ENCODE peak calls at places on chromosomes 12 and 14, in four cellular contexts. N is A549, E is GM12878, H is K562. M is an unnamed sample.

GRCh38 chr14:101934751-101935150 is 29.6 kb upstream of the DYNC1H1 start:
- DNase-seq in N (no peak), E (no peak), H (no peak), M (no peak)

GRCh38 chr12:49672351-49673181 is 34.6 kb downstream of the FMNL3 start:
- DNase-seq in N (no peak), E (no peak), H (no peak), M (no peak)

GRCh38 chr14:59464651-59465569 is at the start of gene GPR135:
- DNase-seq in N (no peak), E (no peak), H (no peak), M (peak)

GRCh38 chr14:79331820-79332219 is 879.5 kb downstream of the DIO2 start:
- DNase-seq in N (no peak), E (no peak), H (no peak), M (no peak)

GRCh38 chr14:65989981-65990380 is 496.2 kb upstream of the CCDC196 start:
- DNase-seq in N (no peak), E (no peak), H (no peak), M (no peak)

GRCh38 chr12:10641735-10642500 is 28.5 kb upstream of the MAGOHB start:
- DNase-seq in N (no peak), E (no peak), H (no peak), M (no peak)

GRCh38 chr12:51403744-51404143 is 12.5 kb upstream of the GALNT6 start:
- DNase-seq in N (no peak), E (no peak), H (no peak), M (no peak)

GRCh38 chr12:25855716-25856115 is 102.8 kb upstream of the RASSF8 start:
- DNase-seq in N (no peak), E (no peak), H (no peak), M (no peak)

GRCh38 chr14:56172571-56172971 is 54.4 kb downstream of the PELI2 start:
- DNase-seq in N (no peak), E (no peak), H (no peak), M (no peak)

GRCh38 chr12:113234483-113234882 is 13.2 kb downstream of the TPCN1 start:
- DNase-seq in N (no peak), E (no peak), H (no peak), M (no peak)

GRCh38 chr14:24315807-24316596 is 4.7 kb downstream of the LTB4R start:
- DNase-seq in N (no peak), E (no peak), H (peak), M (peak)

GRCh38 chr14:32564591-32564990 is 235.5 kb downstream of the AKAP6 start:
- DNase-seq in N (no peak), E (no peak), H (no peak), M (no peak)

GRCh38 chr14:24394275-24394674 is 4.5 kb upstream of the NYNRIN start:
- DNase-seq in N (no peak), E (no peak), H (no peak), M (no peak)

DNA sequence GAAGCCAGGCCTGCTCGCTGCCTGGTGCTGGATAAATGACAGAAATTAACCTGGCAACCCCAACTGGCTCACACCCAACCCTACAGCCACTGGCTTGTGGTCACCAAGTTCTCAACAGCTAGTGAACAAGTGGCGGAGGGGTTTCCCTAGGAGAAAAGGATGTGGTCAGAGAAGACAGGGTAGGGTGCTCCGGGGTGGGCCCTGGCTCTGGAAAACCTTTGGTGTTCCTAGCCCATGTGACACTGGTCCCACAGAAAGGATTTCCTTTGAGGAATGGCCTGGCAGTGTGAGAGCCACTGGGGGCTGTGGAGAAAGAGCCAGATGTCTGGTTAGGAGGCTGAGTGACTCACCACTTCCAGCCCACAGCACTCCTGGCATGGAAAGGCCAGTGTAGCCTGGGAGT is 8.7 kb downstream of the SYNE3 start:
- DNase-seq in N (no peak), E (no peak), H (no peak), M (no peak)
- H3K27ac ChIP-seq in N (no peak), E (peak), H (no peak), M (no peak)

GRCh38 chr14:74569826-74570591 is 42.0 kb downstream of the LTBP2 start:
- DNase-seq in N (no peak), E (no peak), H (no peak), M (peak)
- TF ChIP-seq ESRRA in N (no peak), E (no peak), H (no peak), M (no peak)

DNA sequence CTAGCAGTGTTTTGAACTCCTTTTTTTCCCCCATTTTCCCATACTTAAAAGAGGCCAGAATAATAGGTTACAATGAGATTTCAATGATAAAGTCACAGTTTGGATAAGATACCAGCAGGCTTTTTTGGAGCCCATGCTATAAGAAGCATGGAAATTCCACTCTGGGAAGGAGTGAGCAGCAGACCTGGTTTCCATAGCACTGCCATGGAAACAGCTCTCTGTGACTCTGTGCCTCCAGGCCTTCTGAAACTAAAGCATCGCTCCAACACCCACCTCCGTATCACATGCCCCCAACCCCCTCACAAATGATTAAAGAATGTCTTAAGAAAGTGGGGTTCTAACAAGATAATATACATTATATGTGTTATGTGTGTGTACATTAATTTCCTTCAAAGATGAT is 165.0 kb downstream of the GRIN2B start:
- DNase-seq in N (no peak), E (no peak), H (no peak), M (no peak)
- H3K27ac ChIP-seq in N (no peak), E (no peak), H (no peak), M (no peak)

DNA sequence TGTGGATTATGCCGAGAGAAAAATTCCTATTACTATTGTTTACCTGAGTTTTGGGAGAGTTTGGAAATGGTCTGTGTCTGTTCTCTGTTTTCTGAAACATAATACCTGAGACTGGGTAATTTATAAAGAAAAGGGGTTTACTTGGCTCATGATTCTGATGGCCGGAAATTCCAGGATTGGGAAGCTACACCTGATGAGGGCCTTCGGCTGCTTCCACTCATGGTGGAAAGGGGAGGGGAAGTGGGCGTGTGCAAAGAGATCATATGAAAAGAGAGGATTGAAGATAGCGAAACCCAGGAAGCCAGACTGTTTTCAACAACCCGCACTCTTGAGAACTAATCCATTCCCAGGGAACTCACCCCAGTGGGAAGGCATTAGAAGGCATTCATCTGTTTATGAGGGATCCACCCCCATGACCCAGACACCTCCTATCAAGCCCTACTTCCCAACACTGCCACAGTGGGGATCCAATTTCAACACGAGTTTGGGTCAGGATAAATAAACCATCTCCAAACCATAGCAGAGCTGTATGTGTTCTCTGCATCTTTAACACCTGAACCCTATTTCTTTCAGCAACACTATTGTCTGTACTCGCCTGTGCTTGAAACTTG is 51.1 kb downstream of the APAF1 start:
- DNase-seq in N (no peak), E (no peak), H (no peak), M (no peak)
- TF ChIP-seq ESRRA in N (no peak), E (no peak), H (no peak), M (no peak)

GRCh38 chr12:108962256-108962655 is 58.6 kb downstream of the SVOP start:
- DNase-seq in N (no peak), E (no peak), H (no peak), M (no peak)

GRCh38 chr12:108967869-108968540 is 52.9 kb downstream of the SVOP start:
- DNase-seq in N (peak), E (no peak), H (peak), M (peak)

GRCh38 chr12:108966378-108967151 is 54.3 kb downstream of the SVOP start:
- DNase-seq in N (no peak), E (no peak), H (no peak), M (no peak)

GRCh38 chr12:108959748-108960655 is 60.9 kb downstream of the SVOP start:
- DNase-seq in N (no peak), E (no peak), H (no peak), M (no peak)

DNA sequence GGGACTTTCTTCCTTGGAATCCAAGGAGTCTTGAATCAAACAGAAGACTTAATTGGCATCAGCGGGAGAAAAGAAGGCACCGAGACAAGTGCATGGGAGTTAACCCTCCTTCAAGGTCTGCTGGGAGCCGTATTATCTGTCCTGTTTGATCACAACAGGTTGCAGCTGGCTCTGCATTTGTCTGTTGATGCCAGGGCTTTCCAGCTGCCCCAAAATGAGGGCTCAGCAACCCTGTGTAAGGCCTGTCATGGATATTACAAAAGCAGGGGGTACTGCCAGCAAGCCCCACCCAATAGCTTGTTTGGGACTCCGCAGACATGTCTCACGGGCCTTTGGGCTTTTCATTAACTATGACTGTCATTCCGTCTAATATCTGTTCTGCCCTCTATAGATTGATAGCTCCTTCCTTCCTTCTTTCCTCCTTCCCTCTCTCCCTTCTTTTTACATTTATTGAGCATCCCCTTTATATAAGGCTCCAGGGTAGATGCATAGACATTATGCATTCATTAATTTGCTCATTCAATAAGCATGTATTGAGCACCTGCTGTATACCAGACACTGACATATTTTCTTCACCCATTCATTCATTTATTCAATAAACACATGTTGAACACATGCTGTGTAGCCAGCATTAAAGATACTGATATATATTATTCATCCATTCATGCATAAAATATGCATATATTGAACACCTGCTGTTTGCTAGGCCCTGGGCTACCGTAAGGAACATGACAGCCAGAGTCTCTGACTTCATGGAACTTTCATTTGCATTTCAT is 56.3 kb downstream of the SVOP start:
- DNase-seq in N (no peak), E (no peak), H (no peak), M (no peak)
- H3K27ac ChIP-seq in N (no peak), E (no peak), H (no peak), M (no peak)

GRCh38 chr14:70425349-70425748 is 8.5 kb upstream of the SYNJ2BP start:
- DNase-seq in N (no peak), E (no peak), H (no peak), M (no peak)
- TF ChIP-seq ESRRA in N (no peak), E (no peak), H (no peak), M (no peak)

GRCh38 chr14:26925876-26926584 is 328.2 kb upstream of the NOVA1 start:
- DNase-seq in N (no peak), E (no peak), H (no peak), M (no peak)
- H3K27ac ChIP-seq in N (no peak), E (no peak), H (no peak), M (no peak)

GRCh38 chr14:105152794-105153241 is 15.8 kb downstream of the JAG2 start:
- DNase-seq in N (no peak), E (no peak), H (no peak), M (no peak)
- TF ChIP-seq ESRRA in N (no peak), E (no peak), H (no peak), M (no peak)

GRCh38 chr14:75558440-75558839 is 20.0 kb upstream of the FLVCR2 start:
- DNase-seq in N (no peak), E (no peak), H (no peak), M (no peak)

GRCh38 chr14:75559451-75560187 is 18.8 kb upstream of the FLVCR2 start:
- DNase-seq in N (peak), E (no peak), H (no peak), M (no peak)

GRCh38 chr14:75561013-75561432 is 17.4 kb upstream of the FLVCR2 start:
- DNase-seq in N (peak), E (no peak), H (peak), M (peak)

GRCh38 chr14:75562048-75562447 is 16.4 kb upstream of the FLVCR2 start:
- DNase-seq in N (no peak), E (no peak), H (no peak), M (no peak)

DNA sequence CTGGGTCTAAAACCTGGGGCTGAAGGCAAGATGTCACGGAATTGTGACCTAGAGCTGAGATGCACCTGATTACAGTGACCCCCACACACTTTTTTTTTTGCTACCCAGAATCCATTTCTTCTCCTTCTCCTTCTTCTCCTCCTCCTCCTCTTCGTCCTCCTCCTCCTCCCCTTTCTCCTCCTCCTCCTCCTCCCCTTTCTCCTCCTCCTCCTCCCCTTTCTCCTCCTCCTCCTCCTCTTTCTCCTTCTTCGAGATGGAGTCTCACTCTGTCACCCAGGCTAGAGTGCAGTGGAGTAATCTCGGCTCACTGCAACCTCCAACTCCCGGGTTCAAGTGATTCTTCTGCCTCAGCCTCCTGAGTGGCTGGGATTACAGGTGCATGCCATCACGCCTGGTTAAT is 19.4 kb upstream of the FLVCR2 start:
- DNase-seq in N (no peak), E (no peak), H (no peak), M (no peak)
- H3K27ac ChIP-seq in N (peak), E (no peak), H (no peak), M (no peak)

M was measured in HepG2.